ENCODE peak calls at places on chromosome 2, in five cellular contexts. One of them, this sample, is unnamed.

GRCh38 chr2:128379021-128380005 is 60.6 kb upstream of the HS6ST1 start:
- DNase-seq in Right ventricle myocardium superior: peak
- DNase-seq in RCC 7860: no peak
- DNase-seq in B cell: no peak
- DNase-seq in foreskin fibroblast: peak
- DNase-seq in this sample: peak

GRCh38 chr2:152421521-152422367 is 86.8 kb downstream of the FMNL2 start:
- DNase-seq in Right ventricle myocardium superior: no peak
- DNase-seq in B cell: no peak
- DNase-seq in foreskin fibroblast: peak
- DNase-seq in RCC 7860: peak
- DNase-seq in this sample: peak

GRCh38 chr2:226411727-226412360 is 387.8 kb downstream of the IRS1 start:
- DNase-seq in RCC 7860: peak
- DNase-seq in foreskin fibroblast: peak
- DNase-seq in B cell: no peak
- DNase-seq in Right ventricle myocardium superior: no peak
- DNase-seq in this sample: no peak

GRCh38 chr2:178473931-178474330 is 4.5 kb downstream of the FKBP7 start:
- DNase-seq in RCC 7860: peak
- DNase-seq in foreskin fibroblast: peak
- DNase-seq in Right ventricle myocardium superior: no peak
- DNase-seq in B cell: no peak
- DNase-seq in this sample: no peak

GRCh38 chr2:55119711-55120487 is 69.6 kb upstream of the RTN4 start:
- DNase-seq in foreskin fibroblast: peak
- DNase-seq in Right ventricle myocardium superior: no peak
- DNase-seq in RCC 7860: no peak
- DNase-seq in B cell: no peak
- DNase-seq in this sample: peak

GRCh38 chr2:216034065-216034464 is 20.7 kb upstream of the MREG start:
- DNase-seq in RCC 7860: peak
- DNase-seq in foreskin fibroblast: peak
- DNase-seq in Right ventricle myocardium superior: peak
- DNase-seq in B cell: peak
- DNase-seq in this sample: no peak

GRCh38 chr2:227703280-227703732 is 14.5 kb downstream of the SLC19A3 start:
- DNase-seq in Right ventricle myocardium superior: no peak
- DNase-seq in B cell: no peak
- DNase-seq in RCC 7860: no peak
- DNase-seq in foreskin fibroblast: peak
- DNase-seq in this sample: no peak

GRCh38 chr2:118003396-118003824 is 10.5 kb downstream of the CCDC93 start:
- DNase-seq in foreskin fibroblast: peak
- DNase-seq in Right ventricle myocardium superior: no peak
- DNase-seq in B cell: peak
- DNase-seq in RCC 7860: peak
- DNase-seq in this sample: peak

GRCh38 chr2:112917856-112918255 is 6.9 kb downstream of the IL37 start:
- DNase-seq in RCC 7860: no peak
- DNase-seq in B cell: no peak
- DNase-seq in foreskin fibroblast: no peak
- DNase-seq in Right ventricle myocardium superior: no peak
- DNase-seq in this sample: no peak

GRCh38 chr2:226227341-226227740 is 572.3 kb downstream of the IRS1 start:
- DNase-seq in B cell: no peak
- DNase-seq in foreskin fibroblast: peak
- DNase-seq in Right ventricle myocardium superior: no peak
- DNase-seq in RCC 7860: no peak
- DNase-seq in this sample: no peak

GRCh38 chr2:173989886-173990744 is 24.9 kb upstream of the SP3 start:
- DNase-seq in RCC 7860: no peak
- DNase-seq in Right ventricle myocardium superior: no peak
- DNase-seq in B cell: no peak
- DNase-seq in foreskin fibroblast: peak
- DNase-seq in this sample: no peak

GRCh38 chr2:181594322-181594721 is 62.6 kb downstream of the CERKL start:
- DNase-seq in foreskin fibroblast: no peak
- DNase-seq in Right ventricle myocardium superior: no peak
- DNase-seq in RCC 7860: no peak
- DNase-seq in B cell: no peak
- DNase-seq in this sample: no peak

GRCh38 chr2:47403829-47404228 is 873 bp downstream of the MSH2 start:
- DNase-seq in foreskin fibroblast: no peak
- DNase-seq in Right ventricle myocardium superior: no peak
- DNase-seq in B cell: no peak
- DNase-seq in RCC 7860: no peak
- DNase-seq in this sample: no peak

GRCh38 chr2:191195021-191195420 is 44.2 kb upstream of the STAT4 start:
- DNase-seq in RCC 7860: no peak
- DNase-seq in foreskin fibroblast: peak
- DNase-seq in B cell: no peak
- DNase-seq in Right ventricle myocardium superior: no peak
- DNase-seq in this sample: no peak

GRCh38 chr2:190970872-190971506 is 43.0 kb downstream of the STAT1 start:
- DNase-seq in B cell: no peak
- DNase-seq in foreskin fibroblast: no peak
- DNase-seq in Right ventricle myocardium superior: no peak
- DNase-seq in RCC 7860: no peak
- DNase-seq in this sample: no peak

GRCh38 chr2:9565436-9566153 is 10.0 kb upstream of the ADAM17 start:
- DNase-seq in B cell: no peak
- DNase-seq in RCC 7860: peak
- DNase-seq in foreskin fibroblast: peak
- DNase-seq in Right ventricle myocardium superior: peak
- DNase-seq in this sample: peak

GRCh38 chr2:187874786-187875185 is 320.6 kb upstream of the TFPI start:
- DNase-seq in Right ventricle myocardium superior: no peak
- DNase-seq in RCC 7860: no peak
- DNase-seq in foreskin fibroblast: no peak
- DNase-seq in B cell: no peak
- DNase-seq in this sample: no peak

GRCh38 chr2:107633580-107634147 is 193.0 kb upstream of the RGPD4 start:
- DNase-seq in RCC 7860: peak
- DNase-seq in B cell: no peak
- DNase-seq in Right ventricle myocardium superior: no peak
- DNase-seq in foreskin fibroblast: peak
- DNase-seq in this sample: peak

GRCh38 chr2:17754773-17755425 is 961 bp downstream of the GEN1 start:
- DNase-seq in RCC 7860: no peak
- DNase-seq in Right ventricle myocardium superior: no peak
- DNase-seq in B cell: no peak
- DNase-seq in foreskin fibroblast: peak
- DNase-seq in this sample: no peak

GRCh38 chr2:162839419-162839818 is 852 bp upstream of the KCNH7 start:
- DNase-seq in Right ventricle myocardium superior: no peak
- DNase-seq in RCC 7860: no peak
- DNase-seq in B cell: no peak
- DNase-seq in foreskin fibroblast: no peak
- DNase-seq in this sample: no peak

GRCh38 chr2:221962186-221962585 is 336.6 kb downstream of the PAX3 start:
- DNase-seq in RCC 7860: no peak
- DNase-seq in foreskin fibroblast: no peak
- DNase-seq in Right ventricle myocardium superior: no peak
- DNase-seq in B cell: no peak
- DNase-seq in this sample: no peak

GRCh38 chr2:48566582-48566981 is 36.6 kb downstream of the STON1 start:
- DNase-seq in Right ventricle myocardium superior: no peak
- DNase-seq in RCC 7860: no peak
- DNase-seq in B cell: no peak
- DNase-seq in foreskin fibroblast: peak
- DNase-seq in this sample: no peak

GRCh38 chr2:69660637-69661036 is 17.1 kb upstream of the AAK1 start:
- DNase-seq in foreskin fibroblast: no peak
- DNase-seq in RCC 7860: no peak
- DNase-seq in Right ventricle myocardium superior: no peak
- DNase-seq in B cell: no peak
- DNase-seq in this sample: no peak

GRCh38 chr2:236109061-236109460 is 59.1 kb downstream of the GBX2 start:
- DNase-seq in B cell: no peak
- DNase-seq in foreskin fibroblast: no peak
- DNase-seq in Right ventricle myocardium superior: no peak
- DNase-seq in RCC 7860: no peak
- DNase-seq in this sample: no peak

GRCh38 chr2:221135699-221136098 is 436.4 kb downstream of the EPHA4 start:
- DNase-seq in B cell: no peak
- DNase-seq in Right ventricle myocardium superior: no peak
- DNase-seq in RCC 7860: no peak
- DNase-seq in foreskin fibroblast: no peak
- DNase-seq in this sample: no peak

GRCh38 chr2:72332720-72333119 is 185.1 kb upstream of the CYP26B1 start:
- DNase-seq in B cell: no peak
- DNase-seq in Right ventricle myocardium superior: no peak
- DNase-seq in RCC 7860: no peak
- DNase-seq in foreskin fibroblast: no peak
- DNase-seq in this sample: no peak

GRCh38 chr2:46376586-46377286 is 79.5 kb downstream of the EPAS1 start:
- DNase-seq in Right ventricle myocardium superior: no peak
- DNase-seq in foreskin fibroblast: no peak
- DNase-seq in RCC 7860: no peak
- DNase-seq in B cell: no peak
- DNase-seq in this sample: no peak

GRCh38 chr2:13481201-13481600 is 764.5 kb downstream of the TRIB2 start:
- DNase-seq in B cell: no peak
- DNase-seq in foreskin fibroblast: no peak
- DNase-seq in RCC 7860: peak
- DNase-seq in Right ventricle myocardium superior: no peak
- DNase-seq in this sample: peak

GRCh38 chr2:157442636-157443035 is 1.3 kb downstream of the CYTIP start:
- DNase-seq in RCC 7860: no peak
- DNase-seq in foreskin fibroblast: no peak
- DNase-seq in Right ventricle myocardium superior: no peak
- DNase-seq in B cell: no peak
- DNase-seq in this sample: no peak

GRCh38 chr2:186780701-186781316 is 68.2 kb downstream of the ZSWIM2 start:
- DNase-seq in B cell: no peak
- DNase-seq in foreskin fibroblast: peak
- DNase-seq in Right ventricle myocardium superior: no peak
- DNase-seq in RCC 7860: peak
- DNase-seq in this sample: no peak

GRCh38 chr2:68766378-68766845 is 31.8 kb downstream of the ARHGAP25 start:
- DNase-seq in Right ventricle myocardium superior: peak
- DNase-seq in foreskin fibroblast: no peak
- DNase-seq in B cell: peak
- DNase-seq in RCC 7860: no peak
- DNase-seq in this sample: peak

GRCh38 chr2:127953128-127953718 is 67.5 kb upstream of the AMMECR1L start:
- DNase-seq in B cell: no peak
- DNase-seq in Right ventricle myocardium superior: peak
- DNase-seq in RCC 7860: no peak
- DNase-seq in foreskin fibroblast: peak
- DNase-seq in this sample: no peak

GRCh38 chr2:99974966-99975365 is 167.4 kb downstream of the AFF3 start:
- DNase-seq in RCC 7860: peak
- DNase-seq in B cell: no peak
- DNase-seq in foreskin fibroblast: peak
- DNase-seq in Right ventricle myocardium superior: no peak
- DNase-seq in this sample: no peak

GRCh38 chr2:112483047-112483473 is 1.1 kb downstream of the TTL start:
- DNase-seq in Right ventricle myocardium superior: no peak
- DNase-seq in RCC 7860: peak
- DNase-seq in foreskin fibroblast: peak
- DNase-seq in B cell: no peak
- DNase-seq in this sample: no peak

GRCh38 chr2:34126279-34126678 is 527.2 kb upstream of the FAM98A start:
- DNase-seq in RCC 7860: no peak
- DNase-seq in foreskin fibroblast: no peak
- DNase-seq in Right ventricle myocardium superior: no peak
- DNase-seq in B cell: no peak
- DNase-seq in this sample: no peak